ENCODE peak calls at places on chromosomes 1 and 21, in five cellular contexts. One of them, this sample, is unnamed.

GRCh38 chr1:211831558-211832323 is 1.2 kb upstream of the LPGAT1 start:
- DNase-seq in gastrocnemius medialis: no peak
- DNase-seq in cardiac muscle cell: no peak
- DNase-seq in astrocyte: no peak
- DNase-seq in heart right ventricle: no peak
- DNase-seq in this sample: no peak

GRCh38 chr1:223242382-223242955 is 99.4 kb upstream of the TLR5 start:
- DNase-seq in heart right ventricle: no peak
- DNase-seq in cardiac muscle cell: no peak
- DNase-seq in gastrocnemius medialis: no peak
- DNase-seq in astrocyte: no peak
- DNase-seq in this sample: no peak

GRCh38 chr1:9111957-9112356 is 16.9 kb downstream of the GPR157 start:
- DNase-seq in astrocyte: no peak
- DNase-seq in gastrocnemius medialis: no peak
- DNase-seq in heart right ventricle: no peak
- DNase-seq in cardiac muscle cell: no peak
- DNase-seq in this sample: no peak

GRCh38 chr1:154923695-154924094 is 12.8 kb downstream of the PMVK start:
- DNase-seq in gastrocnemius medialis: no peak
- DNase-seq in heart right ventricle: no peak
- DNase-seq in cardiac muscle cell: no peak
- DNase-seq in astrocyte: no peak
- DNase-seq in this sample: no peak

GRCh38 chr1:118202076-118202608 is 17.1 kb upstream of the SPAG17 start:
- DNase-seq in heart right ventricle: no peak
- DNase-seq in cardiac muscle cell: no peak
- DNase-seq in astrocyte: no peak
- DNase-seq in gastrocnemius medialis: no peak
- DNase-seq in this sample: no peak

GRCh38 chr1:79353224-79353623 is 346.7 kb upstream of the ADGRL4 start:
- DNase-seq in astrocyte: peak
- DNase-seq in gastrocnemius medialis: no peak
- DNase-seq in heart right ventricle: no peak
- DNase-seq in cardiac muscle cell: peak
- DNase-seq in this sample: no peak

GRCh38 chr21:44914176-44914874 is 6.4 kb downstream of the ITGB2 start:
- DNase-seq in astrocyte: no peak
- DNase-seq in heart right ventricle: no peak
- DNase-seq in cardiac muscle cell: no peak
- DNase-seq in gastrocnemius medialis: no peak
- DNase-seq in this sample: no peak

GRCh38 chr1:65006806-65007205 is 40.5 kb upstream of the JAK1 start:
- DNase-seq in astrocyte: no peak
- DNase-seq in heart right ventricle: no peak
- DNase-seq in cardiac muscle cell: peak
- DNase-seq in gastrocnemius medialis: no peak
- DNase-seq in this sample: no peak

GRCh38 chr21:31594279-31594678 is 65.2 kb upstream of the SOD1 start:
- DNase-seq in gastrocnemius medialis: no peak
- DNase-seq in cardiac muscle cell: no peak
- DNase-seq in astrocyte: no peak
- DNase-seq in heart right ventricle: no peak
- DNase-seq in this sample: no peak

GRCh38 chr21:17139696-17140095 is 373.1 kb upstream of the CXADR start:
- DNase-seq in gastrocnemius medialis: no peak
- DNase-seq in heart right ventricle: no peak
- DNase-seq in astrocyte: no peak
- DNase-seq in cardiac muscle cell: peak
- DNase-seq in this sample: no peak

GRCh38 chr1:29709711-29710169 is 473.4 kb downstream of the PTPRU start:
- DNase-seq in heart right ventricle: no peak
- DNase-seq in cardiac muscle cell: peak
- DNase-seq in gastrocnemius medialis: no peak
- DNase-seq in astrocyte: peak
- DNase-seq in this sample: no peak

GRCh38 chr1:74468982-74469603 is 43.3 kb downstream of the LRRC53 start:
- DNase-seq in cardiac muscle cell: peak
- DNase-seq in heart right ventricle: no peak
- DNase-seq in astrocyte: peak
- DNase-seq in gastrocnemius medialis: no peak
- DNase-seq in this sample: no peak

GRCh38 chr1:219189021-219189824 is 15.5 kb downstream of the LYPLAL1 start:
- DNase-seq in cardiac muscle cell: peak
- DNase-seq in astrocyte: peak
- DNase-seq in gastrocnemius medialis: no peak
- DNase-seq in heart right ventricle: no peak
- DNase-seq in this sample: no peak

GRCh38 chr1:171017431-171017830 is 73.3 kb upstream of the FMO3 start:
- DNase-seq in cardiac muscle cell: no peak
- DNase-seq in heart right ventricle: no peak
- DNase-seq in gastrocnemius medialis: no peak
- DNase-seq in astrocyte: no peak
- DNase-seq in this sample: no peak

GRCh38 chr1:184664042-184664659 is 90.5 kb downstream of the EDEM3 start:
- DNase-seq in astrocyte: peak
- DNase-seq in gastrocnemius medialis: peak
- DNase-seq in heart right ventricle: peak
- DNase-seq in cardiac muscle cell: peak
- DNase-seq in this sample: peak

GRCh38 chr1:37449936-37450335 is 24.4 kb upstream of the ZC3H12A start:
- DNase-seq in cardiac muscle cell: no peak
- DNase-seq in heart right ventricle: no peak
- DNase-seq in astrocyte: no peak
- DNase-seq in gastrocnemius medialis: no peak
- DNase-seq in this sample: no peak

GRCh38 chr1:32705516-32705915 is 2.9 kb upstream of the SYNC start:
- DNase-seq in astrocyte: no peak
- DNase-seq in cardiac muscle cell: no peak
- DNase-seq in gastrocnemius medialis: no peak
- DNase-seq in heart right ventricle: no peak
- DNase-seq in this sample: no peak

GRCh38 chr1:59765036-59765730 is 49.6 kb upstream of the HOOK1 start:
- DNase-seq in gastrocnemius medialis: no peak
- DNase-seq in cardiac muscle cell: no peak
- DNase-seq in astrocyte: no peak
- DNase-seq in heart right ventricle: no peak
- DNase-seq in this sample: no peak

GRCh38 chr1:198024782-198025181 is 107.6 kb downstream of the LHX9 start:
- DNase-seq in gastrocnemius medialis: no peak
- DNase-seq in cardiac muscle cell: no peak
- DNase-seq in heart right ventricle: no peak
- DNase-seq in astrocyte: peak
- DNase-seq in this sample: no peak

GRCh38 chr1:34113362-34113761 is 51.7 kb downstream of the CSMD2 start:
- DNase-seq in heart right ventricle: no peak
- DNase-seq in cardiac muscle cell: no peak
- DNase-seq in gastrocnemius medialis: no peak
- DNase-seq in astrocyte: no peak
- DNase-seq in this sample: no peak

GRCh38 chr1:79497193-79497773 is 490.8 kb upstream of the ADGRL4 start:
- DNase-seq in gastrocnemius medialis: no peak
- DNase-seq in astrocyte: peak
- DNase-seq in heart right ventricle: no peak
- DNase-seq in cardiac muscle cell: peak
- DNase-seq in this sample: no peak

GRCh38 chr1:68525781-68526180 is 28.9 kb upstream of the DEPDC1 start:
- DNase-seq in gastrocnemius medialis: no peak
- DNase-seq in cardiac muscle cell: no peak
- DNase-seq in astrocyte: no peak
- DNase-seq in heart right ventricle: no peak
- DNase-seq in this sample: no peak

GRCh38 chr1:110857964-110858948 is 14.7 kb upstream of the CD53 start:
- DNase-seq in astrocyte: no peak
- DNase-seq in gastrocnemius medialis: no peak
- DNase-seq in cardiac muscle cell: no peak
- DNase-seq in heart right ventricle: no peak
- DNase-seq in this sample: no peak

GRCh38 chr1:6419803-6420593 is at the start of gene HES2:
- DNase-seq in gastrocnemius medialis: no peak
- DNase-seq in cardiac muscle cell: no peak
- DNase-seq in heart right ventricle: no peak
- DNase-seq in astrocyte: no peak
- DNase-seq in this sample: no peak

GRCh38 chr1:14875781-14876564 is 277.5 kb downstream of the KAZN start:
- DNase-seq in cardiac muscle cell: no peak
- DNase-seq in gastrocnemius medialis: no peak
- DNase-seq in astrocyte: no peak
- DNase-seq in heart right ventricle: no peak
- DNase-seq in this sample: no peak

GRCh38 chr1:50214764-50215163 is 106.0 kb downstream of the ELAVL4 start:
- DNase-seq in astrocyte: no peak
- DNase-seq in heart right ventricle: no peak
- DNase-seq in gastrocnemius medialis: no peak
- DNase-seq in cardiac muscle cell: no peak
- DNase-seq in this sample: no peak

GRCh38 chr1:209633335-209633997 is 18.8 kb downstream of the LAMB3 start:
- DNase-seq in heart right ventricle: no peak
- DNase-seq in gastrocnemius medialis: no peak
- DNase-seq in cardiac muscle cell: peak
- DNase-seq in astrocyte: peak
- DNase-seq in this sample: no peak
- H3K27ac ChIP-seq in heart right ventricle: no peak
- H3K27ac ChIP-seq in gastrocnemius medialis: no peak
- H3K27ac ChIP-seq in cardiac muscle cell: no peak
- H3K27ac ChIP-seq in astrocyte: no peak
- H3K27ac ChIP-seq in this sample: no peak

GRCh38 chr1:201461783-201462441 is 7.1 kb downstream of the PHLDA3 start:
- DNase-seq in gastrocnemius medialis: peak
- DNase-seq in cardiac muscle cell: peak
- DNase-seq in astrocyte: peak
- DNase-seq in heart right ventricle: peak
- DNase-seq in this sample: peak
- H3K27ac ChIP-seq in gastrocnemius medialis: peak
- H3K27ac ChIP-seq in cardiac muscle cell: peak
- H3K27ac ChIP-seq in astrocyte: peak
- H3K27ac ChIP-seq in heart right ventricle: peak
- H3K27ac ChIP-seq in this sample: peak

GRCh38 chr1:201895120-201895665 is 6.5 kb downstream of the SHISA4 start:
- DNase-seq in astrocyte: no peak
- DNase-seq in cardiac muscle cell: no peak
- DNase-seq in gastrocnemius medialis: no peak
- DNase-seq in heart right ventricle: no peak
- DNase-seq in this sample: peak

GRCh38 chr1:201898992-201899391 is 10.3 kb downstream of the SHISA4 start:
- DNase-seq in astrocyte: no peak
- DNase-seq in cardiac muscle cell: no peak
- DNase-seq in heart right ventricle: no peak
- DNase-seq in gastrocnemius medialis: no peak
- DNase-seq in this sample: no peak

GRCh38 chr1:201898240-201898894 is 9.7 kb downstream of the SHISA4 start:
- DNase-seq in heart right ventricle: no peak
- DNase-seq in astrocyte: no peak
- DNase-seq in gastrocnemius medialis: no peak
- DNase-seq in cardiac muscle cell: no peak
- DNase-seq in this sample: no peak

GRCh38 chr1:201895913-201896807 is 7.5 kb downstream of the SHISA4 start:
- DNase-seq in astrocyte: peak
- DNase-seq in gastrocnemius medialis: peak
- DNase-seq in cardiac muscle cell: peak
- DNase-seq in heart right ventricle: peak
- DNase-seq in this sample: peak

GRCh38 chr1:201896951-201897391 is 8.3 kb downstream of the SHISA4 start:
- DNase-seq in gastrocnemius medialis: no peak
- DNase-seq in heart right ventricle: no peak
- DNase-seq in astrocyte: peak
- DNase-seq in cardiac muscle cell: peak
- DNase-seq in this sample: no peak
- H3K27ac ChIP-seq in gastrocnemius medialis: peak
- H3K27ac ChIP-seq in heart right ventricle: peak
- H3K27ac ChIP-seq in astrocyte: no peak
- H3K27ac ChIP-seq in cardiac muscle cell: peak
- H3K27ac ChIP-seq in this sample: no peak

DNA sequence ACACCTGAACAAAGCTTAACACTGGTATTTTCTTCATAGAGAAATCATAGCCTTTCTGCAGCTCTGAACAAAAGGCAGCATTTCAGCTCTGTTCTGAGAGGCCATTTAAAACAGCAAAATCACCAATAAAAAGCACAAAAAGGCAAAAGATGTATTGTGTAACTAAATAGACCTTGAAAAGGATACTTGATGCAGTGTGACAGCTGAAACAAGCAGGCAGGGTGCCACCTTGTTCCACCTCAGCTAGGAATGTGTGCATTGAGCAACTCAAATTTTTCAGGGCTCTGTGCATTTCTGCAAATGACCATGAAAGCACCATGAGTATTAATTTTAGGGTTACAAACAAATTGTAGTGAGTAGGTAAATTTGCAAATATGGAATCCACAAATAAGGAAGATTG is 65.8 kb downstream of the RHOU start:
- DNase-seq in astrocyte: no peak
- DNase-seq in cardiac muscle cell: peak
- DNase-seq in gastrocnemius medialis: peak
- DNase-seq in heart right ventricle: no peak
- DNase-seq in this sample: no peak
- H3K27ac ChIP-seq in astrocyte: no peak
- H3K27ac ChIP-seq in cardiac muscle cell: no peak
- H3K27ac ChIP-seq in gastrocnemius medialis: no peak
- H3K27ac ChIP-seq in heart right ventricle: no peak
- H3K27ac ChIP-seq in this sample: no peak

This sample was measured in caudate nucleus.